ENCODE peak calls at places on chromosomes 11 and 22, in six cellular contexts. R is A549; N is activated T-cell treated with anti-CD3 and anti-CD28 coated beads for 1 hour; L is cardiac septum; A is stimulated activated CD8-positive, alpha-beta memory T cell treated with anti-CD3 and anti-CD28 coated beads, Interleukin-7, amount 100 ng/mL, for 1 hour; O is NAMALWA. D is an unnamed sample.
A peak's percentile ranks its signal among the peaks of the same experiment; 100 is the strongest.

GRCh38 chr11:113162590-113162961 is 151.8 kb upstream of the TTC12 start:
- DNase-seq in N (no peak), R (no peak), A (no peak), L (no peak), O (no peak), D (no peak)

GRCh38 chr11:119607726-119608125 is 121.3 kb downstream of the NECTIN1 start:
- DNase-seq in N (no peak), O (no peak), R (no peak), A (no peak), L (no peak), D (no peak)

GRCh38 chr11:31813242-31813960 is 2.3 kb upstream of the PAX6 start:
- DNase-seq in O (no peak), N (no peak), R (no peak), A (no peak), L (no peak), D (no peak)

GRCh38 chr22:45878901-45879551 is 97.9 kb downstream of the WNT7B start:
- DNase-seq in N (no peak), R (no peak), A (no peak), O (no peak), L (peak; percentile 66), D (no peak)

GRCh38 chr11:8262552-8263108 is 1.0 kb downstream of the LMO1 start:
- DNase-seq in N (no peak), R (peak; percentile 41), O (no peak), L (peak; percentile 71), A (no peak), D (no peak)

GRCh38 chr11:8839957-8840945 is 70.7 kb upstream of the AKIP1 start:
- DNase-seq in L (no peak), N (no peak), R (no peak), A (no peak), O (no peak), D (no peak)

GRCh38 chr11:60396790-60397189 is 531 bp downstream of the MS4A14 start:
- DNase-seq in A (no peak), N (no peak), R (no peak), O (no peak), L (no peak), D (no peak)

GRCh38 chr11:2582958-2583604 is 116.7 kb downstream of the KCNQ1OT1 start:
- DNase-seq in L (peak; percentile 70), A (no peak), R (no peak), O (no peak), N (no peak), D (no peak)

GRCh38 chr11:123086315-123086714 is 24.4 kb upstream of the HSPA8 start:
- DNase-seq in O (no peak), R (no peak), A (no peak), N (no peak), L (no peak), D (no peak)

GRCh38 chr11:47270331-47271271 is 668 bp downstream of the MADD start:
- DNase-seq in A (no peak), L (peak; percentile 77), O (peak; percentile 64), N (no peak), R (peak; percentile 44), D (no peak)

GRCh38 chr22:19970479-19971275 is 29.1 kb upstream of the TXNRD2 start:
- DNase-seq in A (peak; percentile 58), L (peak; percentile 90), O (peak; percentile 76), N (peak; percentile 78), R (peak; percentile 62), D (no peak)

GRCh38 chr11:31844351-31844750 is 33.2 kb upstream of the PAX6 start:
- DNase-seq in A (no peak), N (no peak), R (no peak), L (no peak), O (no peak), D (no peak)

GRCh38 chr11:14372011-14372410 is 13.0 kb upstream of the RRAS2 start:
- DNase-seq in N (no peak), O (no peak), R (no peak), L (no peak), A (no peak), D (no peak)

D was measured in cortex of kidney.